ENCODE peak calls at places on chromosomes 7 and 10, in four cellular contexts. G is endothelial cell of umbilical vein, J is A549, Y is K562. F is an unnamed sample.

GRCh38 chr7:154881046-154881445 is 121.9 kb downstream of the PAXIP1 start:
- DNase-seq in G (no peak), J (no peak), Y (no peak), F (no peak)

GRCh38 chr7:1692500-1693418 is 22.7 kb downstream of the ELFN1 start:
- DNase-seq in G (no peak), J (no peak), Y (no peak), F (no peak)

GRCh38 chr10:80405035-80405434 is 3.3 kb upstream of the PRXL2A start:
- DNase-seq in G (no peak), J (no peak), Y (no peak), F (no peak)

GRCh38 chr7:2498708-2499107 is 20.9 kb upstream of the LFNG start:
- DNase-seq in G (no peak), J (no peak), Y (no peak), F (no peak)

GRCh38 chr10:60937784-60938654 is 6.0 kb downstream of the RHOBTB1 start:
- DNase-seq in G (no peak), J (no peak), Y (no peak), F (no peak)

GRCh38 chr7:112411186-112411795 is 39.0 kb upstream of the IFRD1 start:
- DNase-seq in G (peak), J (no peak), Y (no peak), F (peak)

GRCh38 chr7:27547401-27547800 is 115.3 kb downstream of the HIBADH start:
- DNase-seq in G (no peak), J (no peak), Y (no peak), F (no peak)

GRCh38 chr10:117074621-117075020 is 63.4 kb downstream of the VAX1 start:
- DNase-seq in G (no peak), J (no peak), Y (no peak), F (no peak)

GRCh38 chr7:112001089-112001826 is 204.9 kb downstream of the DOCK4 start:
- DNase-seq in G (peak), J (peak), Y (no peak), F (no peak)

GRCh38 chr7:69684955-69685631 is 86.8 kb downstream of the AUTS2 start:
- DNase-seq in G (no peak), J (no peak), Y (no peak), F (peak)

GRCh38 chr7:107078517-107078966 is 34.0 kb downstream of the PRKAR2B start:
- DNase-seq in G (peak), J (peak), Y (peak), F (no peak)

GRCh38 chr7:77330169-77330882 is 85.8 kb downstream of the GSAP start:
- DNase-seq in G (peak), J (no peak), Y (no peak), F (peak)

GRCh38 chr10:59877191-59877671 is 29.1 kb downstream of the CCDC6 start:
- DNase-seq in G (peak), J (no peak), Y (no peak), F (no peak)

GRCh38 chr10:123994417-123995081 is 98.8 kb downstream of the CHST15 start:
- DNase-seq in G (peak), J (peak), Y (peak), F (peak)

GRCh38 chr10:79409038-79410035 is 36.1 kb downstream of the ZCCHC24 start:
- DNase-seq in G (no peak), J (no peak), Y (no peak), F (no peak)

GRCh38 chr7:101950450-101951119 is 133.2 kb downstream of the CUX1 start:
- DNase-seq in G (peak), J (peak), Y (no peak), F (no peak)

GRCh38 chr10:105974803-105975456 is 1189.6 kb downstream of the SORCS1 start:
- DNase-seq in G (no peak), J (no peak), Y (no peak), F (peak)

GRCh38 chr7:55019691-55020480 is 1.1 kb downstream of the EGFR start:
- DNase-seq in G (no peak), J (peak), Y (no peak), F (no peak)

GRCh38 chr10:3057946-3058345 is 9.4 kb upstream of the PFKP start:
- DNase-seq in G (no peak), J (no peak), Y (no peak), F (no peak)

GRCh38 chr10:32937824-32938482 is 20.1 kb downstream of the ITGB1 start:
- DNase-seq in G (peak), J (no peak), Y (no peak), F (no peak)

GRCh38 chr7:44755698-44756627 is 7.3 kb downstream of the ZMIZ2 start:
- DNase-seq in G (no peak), J (no peak), Y (no peak), F (no peak)

GRCh38 chr7:46752881-46753366 is 829.0 kb downstream of the TNS3 start:
- DNase-seq in G (peak), J (peak), Y (no peak), F (peak)

GRCh38 chr10:945778-946177 is 14.3 kb upstream of the LARP4B start:
- DNase-seq in G (no peak), J (no peak), Y (no peak), F (no peak)

GRCh38 chr7:131327049-131327625 is 539 bp upstream of the MKLN1 start:
- DNase-seq in G (peak), J (peak), Y (peak), F (peak)

GRCh38 chr10:689433-690226 is at the start of gene DIP2C:
- DNase-seq in G (peak), J (peak), Y (no peak), F (no peak)

GRCh38 chr7:22561356-22561755 is 61.4 kb upstream of the STEAP1B start:
- DNase-seq in G (peak), J (peak), Y (no peak), F (no peak)

GRCh38 chr10:123160311-123160980 is 6.2 kb downstream of the BUB3 start:
- DNase-seq in G (no peak), J (no peak), Y (no peak), F (peak)

GRCh38 chr10:100345570-100346330 is 1.3 kb upstream of the SCD start:
- DNase-seq in G (no peak), J (no peak), Y (no peak), F (peak)

GRCh38 chr10:79202188-79203013 is 133.6 kb downstream of the ZMIZ1 start:
- DNase-seq in G (peak), J (peak), Y (peak), F (peak)

GRCh38 chr7:82131224-82131623 is 312.4 kb downstream of the CACNA2D1 start:
- DNase-seq in G (no peak), J (no peak), Y (no peak), F (no peak)

GRCh38 chr10:32005050-32005449 is 51.2 kb downstream of the KIF5B start:
- DNase-seq in G (peak), J (peak), Y (peak), F (peak)

GRCh38 chr7:42606217-42606905 is 305.5 kb downstream of the C7orf25 start:
- DNase-seq in G (no peak), J (no peak), Y (no peak), F (no peak)
- TF ChIP-seq MYC in G (no peak), J (no peak), Y (no peak), F (no peak)

DNA sequence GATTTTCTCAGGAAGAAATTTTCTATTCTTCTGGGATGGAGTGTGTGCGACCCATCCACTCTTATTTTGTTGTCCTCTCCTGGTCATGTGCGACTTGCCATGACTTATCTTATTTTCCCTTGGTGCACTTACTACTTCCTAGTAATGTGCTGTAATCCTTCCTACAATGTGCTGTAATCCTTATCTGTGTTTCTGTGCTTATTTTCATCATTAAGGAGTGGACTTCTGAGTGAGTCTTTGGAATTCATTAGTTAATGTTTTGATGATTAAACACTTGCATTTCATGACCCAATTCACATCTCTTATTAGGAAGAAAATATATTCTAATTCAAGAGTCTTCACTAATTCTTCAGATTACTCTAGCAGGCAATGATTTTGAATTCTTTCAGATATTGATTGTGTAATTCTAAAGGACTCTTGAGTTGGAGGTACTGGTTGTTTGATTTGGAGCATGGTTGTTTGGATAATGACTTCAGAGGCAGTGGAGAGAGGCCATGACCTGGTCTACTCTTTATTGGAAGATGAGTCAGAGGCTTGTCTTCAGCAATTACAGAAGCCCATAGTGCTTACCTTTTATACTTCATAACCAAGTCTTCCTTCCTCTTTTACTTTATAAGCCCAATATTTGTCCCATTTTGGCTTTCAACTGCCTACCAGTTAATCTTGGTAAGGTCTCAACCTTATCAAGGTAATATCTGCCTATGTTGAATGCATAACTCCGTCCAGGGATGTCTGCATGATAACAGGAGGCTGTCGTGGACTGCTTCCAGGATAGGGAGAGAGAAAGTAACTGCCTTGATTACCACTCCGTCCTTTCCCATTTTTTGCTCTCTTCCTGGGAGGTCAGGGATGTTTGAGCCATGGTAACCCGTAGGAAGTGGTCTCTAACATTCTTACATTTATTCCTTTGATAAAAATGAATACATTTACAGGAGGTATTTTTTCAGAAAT is 278.3 kb upstream of the SP8 start:
- DNase-seq in G (no peak), J (no peak), Y (no peak), F (no peak)
- TF ChIP-seq MYC in G (no peak), J (no peak), Y (no peak), F (no peak)

GRCh38 chr7:40884226-40884625 is 749.4 kb downstream of the SUGCT start:
- DNase-seq in G (no peak), J (no peak), Y (no peak), F (no peak)
- TF ChIP-seq MYC in G (no peak), J (no peak), Y (no peak), F (no peak)

GRCh38 chr7:142384508-142384922 is 126.7 kb upstream of the PRSS58 start:
- DNase-seq in G (no peak), J (no peak), Y (no peak), F (peak)

GRCh38 chr7:142389544-142389943 is 131.7 kb upstream of the PRSS58 start:
- DNase-seq in G (no peak), J (no peak), Y (no peak), F (no peak)

GRCh38 chr7:142381727-142382409 is 124.0 kb upstream of the PRSS58 start:
- DNase-seq in G (no peak), J (no peak), Y (no peak), F (no peak)

GRCh38 chr7:142383826-142384507 is 126.1 kb upstream of the PRSS58 start:
- DNase-seq in G (no peak), J (no peak), Y (no peak), F (peak)

GRCh38 chr7:142385528-142386340 is 127.9 kb upstream of the PRSS58 start:
- DNase-seq in G (peak), J (peak), Y (peak), F (peak)
- TF ChIP-seq MYC in G (no peak), J (no peak), Y (no peak), F (no peak)

GRCh38 chr7:132709971-132710567 is 133.8 kb upstream of the PLXNA4 start:
- DNase-seq in G (peak), J (no peak), Y (peak), F (peak)
- TF ChIP-seq MYC in G (no peak), J (no peak), Y (no peak), F (no peak)

GRCh38 chr7:31747553-31747952 is 60.5 kb downstream of the PPP1R17 start:
- DNase-seq in G (no peak), J (no peak), Y (no peak), F (no peak)

GRCh38 chr7:31748084-31748483 is 61.1 kb downstream of the PPP1R17 start:
- DNase-seq in G (no peak), J (no peak), Y (no peak), F (no peak)

GRCh38 chr7:31741852-31742251 is 54.8 kb downstream of the PPP1R17 start:
- DNase-seq in G (no peak), J (no peak), Y (no peak), F (no peak)

GRCh38 chr7:31744294-31744874 is 57.4 kb downstream of the PPP1R17 start:
- DNase-seq in G (peak), J (peak), Y (peak), F (peak)
- TF ChIP-seq MYC in G (no peak), J (no peak), Y (no peak), F (peak)

DNA sequence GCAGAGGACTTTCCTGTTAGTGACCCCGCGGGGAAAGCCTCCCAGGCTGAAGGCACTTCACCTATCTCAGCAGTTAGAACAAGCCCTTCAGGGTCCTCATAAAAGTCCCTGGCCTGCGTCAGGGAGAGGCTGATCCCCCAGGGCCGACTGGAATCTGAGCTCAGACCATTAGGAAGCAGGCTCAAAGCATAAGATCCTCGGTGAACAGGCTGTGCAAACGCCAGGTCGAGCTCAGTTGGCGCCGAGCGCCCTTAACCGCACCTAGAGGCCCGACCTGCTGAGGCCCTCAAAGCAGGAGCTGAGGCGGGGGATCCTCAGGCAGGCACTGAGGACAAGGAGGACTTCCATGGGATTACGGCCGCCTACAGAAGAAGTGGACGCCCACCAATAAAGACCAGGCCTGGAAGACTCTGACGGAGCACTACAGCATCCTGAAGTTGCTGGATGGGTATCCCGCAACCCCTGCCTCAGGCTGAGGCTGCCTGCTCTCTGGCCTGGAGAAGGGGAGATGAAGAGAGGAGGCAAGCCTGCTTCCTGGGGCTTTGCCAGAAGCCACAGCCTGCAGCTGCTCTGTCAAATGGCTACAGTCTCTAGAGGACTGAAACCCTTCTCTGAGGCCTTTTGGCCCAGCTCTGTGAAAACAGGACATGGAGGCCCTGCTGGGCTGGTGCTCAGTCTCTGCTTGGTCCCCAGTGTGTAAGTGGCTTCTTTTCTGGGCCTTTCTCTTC is 29.9 kb downstream of the LIPJ start:
- DNase-seq in G (no peak), J (no peak), Y (no peak), F (no peak)
- TF ChIP-seq MYC in G (no peak), J (no peak), Y (no peak), F (no peak)

DNA sequence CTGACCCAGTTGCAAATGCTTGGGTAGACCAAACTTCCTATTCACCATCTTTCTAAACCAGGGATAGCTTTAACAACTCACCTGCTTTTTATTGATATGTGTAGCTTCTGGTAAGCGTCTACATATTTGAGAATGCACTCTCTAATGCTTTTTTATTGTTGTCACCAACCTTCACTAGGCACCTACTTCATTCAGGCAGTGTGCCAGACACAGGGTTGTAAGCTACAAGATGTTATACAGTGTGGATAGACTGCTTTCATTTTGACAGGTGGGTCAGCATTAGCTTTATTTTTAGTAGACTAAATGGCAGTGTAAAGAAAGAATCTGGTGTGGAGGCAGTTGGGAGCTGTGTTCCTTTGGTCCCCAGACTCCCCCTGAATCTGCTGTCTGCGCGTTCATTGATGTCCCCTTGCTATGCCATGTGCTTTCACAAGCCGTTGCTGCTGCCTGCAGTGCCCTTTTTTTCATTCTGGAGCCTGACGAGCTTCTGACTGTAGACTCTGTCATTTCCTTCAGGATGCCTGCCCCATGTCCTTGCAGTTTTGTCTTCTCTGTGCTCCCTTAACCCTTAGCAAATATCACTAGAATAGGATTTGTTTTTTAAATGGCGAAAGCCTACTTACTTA is 32.1 kb downstream of the NRF1 start:
- DNase-seq in G (peak), J (no peak), Y (no peak), F (no peak)
- TF ChIP-seq MYC in G (no peak), J (no peak), Y (no peak), F (no peak)

GRCh38 chr10:128420623-128421022 is 294.4 kb upstream of the MKI67 start:
- DNase-seq in G (no peak), J (no peak), Y (no peak), F (no peak)

GRCh38 chr10:128417776-128418175 is 291.6 kb upstream of the MKI67 start:
- DNase-seq in G (no peak), J (no peak), Y (no peak), F (no peak)

GRCh38 chr10:128419466-128420019 is 293.3 kb upstream of the MKI67 start:
- DNase-seq in G (no peak), J (no peak), Y (no peak), F (no peak)

GRCh38 chr10:128416231-128416630 is 290.0 kb upstream of the MKI67 start:
- DNase-seq in G (no peak), J (no peak), Y (no peak), F (no peak)

DNA sequence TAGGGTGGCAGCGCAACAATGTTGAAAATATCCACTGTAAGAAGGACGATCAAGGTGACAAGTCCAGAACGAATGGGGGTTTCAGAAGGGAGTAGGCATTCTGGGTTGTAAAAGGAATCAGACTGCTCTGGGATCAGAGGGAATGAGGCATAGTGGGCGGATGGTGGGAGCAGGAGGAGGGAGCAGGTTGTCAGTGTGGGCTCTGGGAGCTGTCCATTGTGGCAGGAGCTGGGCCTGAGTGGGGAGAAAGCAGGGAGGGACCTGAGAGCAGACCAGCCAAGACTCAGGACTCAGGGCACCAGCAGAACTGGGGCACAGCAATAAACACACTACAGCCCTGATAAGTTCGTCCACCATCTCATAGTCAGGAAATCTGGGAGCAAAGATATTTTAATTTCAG is 292.6 kb upstream of the MKI67 start:
- DNase-seq in G (no peak), J (no peak), Y (no peak), F (no peak)
- TF ChIP-seq MYC in G (no peak), J (no peak), Y (no peak), F (no peak)

DNA sequence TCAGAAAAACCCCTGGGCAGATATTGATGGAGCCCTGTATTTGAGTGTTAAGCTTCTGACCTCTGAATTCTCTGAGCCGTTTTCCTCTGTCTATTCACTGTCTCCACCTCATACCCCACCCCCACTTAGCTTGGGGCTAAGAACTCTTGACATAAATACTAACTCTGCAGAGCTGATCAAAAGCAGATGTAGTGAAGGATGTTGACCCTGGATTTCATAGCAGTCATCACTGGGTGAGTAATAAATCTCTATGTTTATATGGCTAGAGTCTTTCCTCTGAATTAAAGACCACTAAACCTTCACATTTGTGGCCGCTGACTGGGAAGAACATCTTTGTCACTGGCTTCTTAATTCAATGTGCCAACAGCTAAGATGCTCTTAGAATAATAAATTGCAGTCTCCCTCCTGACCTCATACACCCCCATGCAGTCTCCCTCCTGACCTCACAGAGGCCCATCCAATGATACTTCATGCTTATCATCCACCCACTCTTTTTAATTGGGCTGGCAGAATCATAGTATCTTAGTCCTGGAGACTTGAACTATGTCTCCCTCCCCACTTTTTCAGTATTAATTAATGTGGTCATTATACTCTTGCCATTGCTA is 78.0 kb upstream of the MACROH2A2 start:
- DNase-seq in G (no peak), J (no peak), Y (no peak), F (no peak)
- TF ChIP-seq MYC in G (no peak), J (no peak), Y (no peak), F (no peak)

F was measured in NB4.